ENCODE peak calls at places on chromosomes 4 and X, in four cellular contexts. One of them, this sample, is unnamed.

GRCh38 chr4:124085561-124086180 is 626.9 kb downstream of the ANKRD50 start:
- DNase-seq in K562: no peak
- DNase-seq in GM12878: no peak
- DNase-seq in SK-N-SH: no peak
- DNase-seq in this sample: no peak

GRCh38 chr4:140157341-140157740 is 3.4 kb upstream of the MAML3 start:
- DNase-seq in K562: no peak
- DNase-seq in GM12878: no peak
- DNase-seq in SK-N-SH: no peak
- DNase-seq in this sample: no peak

GRCh38 chr4:25767877-25768475 is 94.8 kb downstream of the SEL1L3 start:
- DNase-seq in SK-N-SH: peak; percentile 73
- DNase-seq in K562: peak; percentile 29
- DNase-seq in GM12878: no peak
- DNase-seq in this sample: peak; percentile 53

GRCh38 chr4:3237266-3237665 is 11.7 kb upstream of the MSANTD1 start:
- DNase-seq in K562: no peak
- DNase-seq in SK-N-SH: no peak
- DNase-seq in GM12878: no peak
- DNase-seq in this sample: no peak

GRCh38 chrX:16743604-16744325 is 24.4 kb downstream of the SYAP1 start:
- DNase-seq in K562: no peak
- DNase-seq in SK-N-SH: no peak
- DNase-seq in GM12878: no peak
- DNase-seq in this sample: no peak

GRCh38 chrX:152445926-152446325 is 5.2 kb downstream of the GABRA3 start:
- DNase-seq in K562: no peak
- DNase-seq in SK-N-SH: no peak
- DNase-seq in GM12878: no peak
- DNase-seq in this sample: no peak

GRCh38 chrX:24965400-24965799 is 50.4 kb downstream of the ARX start:
- DNase-seq in GM12878: no peak
- DNase-seq in K562: no peak
- DNase-seq in SK-N-SH: no peak
- DNase-seq in this sample: no peak

GRCh38 chr4:119498520-119498919 is 130.1 kb downstream of the PDE5A start:
- DNase-seq in K562: no peak
- DNase-seq in GM12878: no peak
- DNase-seq in SK-N-SH: no peak
- DNase-seq in this sample: no peak

GRCh38 chr4:30792616-30793015 is 72.4 kb downstream of the PCDH7 start:
- DNase-seq in SK-N-SH: no peak
- DNase-seq in GM12878: no peak
- DNase-seq in K562: no peak
- DNase-seq in this sample: no peak

GRCh38 chr4:41160010-41160789 is 54.1 kb downstream of the APBB2 start:
- DNase-seq in SK-N-SH: no peak
- DNase-seq in GM12878: no peak
- DNase-seq in K562: no peak
- DNase-seq in this sample: no peak

GRCh38 chr4:153790962-153791551 is 2.2 kb upstream of the SFRP2 start:
- DNase-seq in SK-N-SH: peak; percentile 78
- DNase-seq in GM12878: no peak
- DNase-seq in K562: no peak
- DNase-seq in this sample: no peak

GRCh38 chrX:47573334-47574095 is 8.7 kb upstream of the TIMP1 start:
- DNase-seq in GM12878: no peak
- DNase-seq in K562: peak; percentile 5
- DNase-seq in SK-N-SH: no peak
- DNase-seq in this sample: no peak

GRCh38 chr4:134320048-134320447 is 118.5 kb upstream of the PABPC4L start:
- DNase-seq in SK-N-SH: no peak
- DNase-seq in K562: no peak
- DNase-seq in GM12878: no peak
- DNase-seq in this sample: no peak

GRCh38 chr4:81984746-81985145 is 389.0 kb downstream of the HNRNPD start:
- DNase-seq in K562: no peak
- DNase-seq in GM12878: no peak
- DNase-seq in SK-N-SH: no peak
- DNase-seq in this sample: no peak

GRCh38 chrX:133681416-133681815 is 266.1 kb upstream of the GPC4 start:
- DNase-seq in SK-N-SH: no peak
- DNase-seq in GM12878: no peak
- DNase-seq in K562: no peak
- DNase-seq in this sample: no peak

GRCh38 chr4:89248879-89249281 is 58.7 kb downstream of the GPRIN3 start:
- DNase-seq in K562: no peak
- DNase-seq in GM12878: no peak
- DNase-seq in SK-N-SH: no peak
- DNase-seq in this sample: no peak

GRCh38 chr4:89242864-89243740 is 64.5 kb downstream of the GPRIN3 start:
- DNase-seq in GM12878: no peak
- DNase-seq in SK-N-SH: no peak
- DNase-seq in K562: no peak
- DNase-seq in this sample: no peak

GRCh38 chr4:89247951-89248350 is 59.6 kb downstream of the GPRIN3 start:
- DNase-seq in SK-N-SH: no peak
- DNase-seq in K562: no peak
- DNase-seq in GM12878: no peak
- DNase-seq in this sample: no peak

GRCh38 chr4:89243741-89244252 is 63.8 kb downstream of the GPRIN3 start:
- DNase-seq in K562: no peak
- DNase-seq in SK-N-SH: no peak
- DNase-seq in GM12878: no peak
- DNase-seq in this sample: no peak

GRCh38 chr4:89245459-89245858 is 62.1 kb downstream of the GPRIN3 start:
- DNase-seq in K562: no peak
- DNase-seq in SK-N-SH: no peak
- DNase-seq in GM12878: no peak
- DNase-seq in this sample: no peak
- TF ChIP-seq GABPA in K562: no peak
- TF ChIP-seq GABPA in SK-N-SH: no peak
- TF ChIP-seq GABPA in GM12878: no peak
- TF ChIP-seq GABPA in this sample: no peak

DNA sequence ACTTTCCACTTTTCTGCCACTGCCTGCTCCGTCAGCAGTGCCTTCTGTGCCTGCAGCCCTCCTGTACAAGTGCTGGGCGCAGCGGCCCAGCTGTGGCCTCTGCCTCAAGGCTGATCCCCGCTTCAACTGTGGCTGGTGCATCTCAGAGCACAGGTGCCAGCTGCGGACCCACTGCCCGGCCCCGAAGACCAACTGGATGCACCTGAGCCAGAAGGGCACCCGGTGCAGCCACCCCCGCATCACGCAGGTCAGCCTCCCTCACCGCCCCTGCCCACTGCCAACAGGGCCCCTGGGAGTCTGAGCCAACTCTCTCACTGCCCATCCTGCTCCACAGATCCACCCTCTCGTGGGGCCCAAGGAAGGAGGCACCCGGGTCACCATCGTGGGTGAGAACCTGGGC is 7.5 kb downstream of the PLXNA3 start:
- DNase-seq in K562: no peak
- DNase-seq in GM12878: no peak
- DNase-seq in SK-N-SH: no peak
- DNase-seq in this sample: no peak
- TF ChIP-seq CTCF in K562: no peak
- TF ChIP-seq CTCF in GM12878: no peak
- TF ChIP-seq CTCF in SK-N-SH: no peak
- TF ChIP-seq CTCF in this sample: no peak

GRCh38 chrX:121876316-121876715 is 828.9 kb downstream of the GLUD2 start:
- DNase-seq in K562: no peak
- DNase-seq in SK-N-SH: no peak
- DNase-seq in GM12878: no peak
- DNase-seq in this sample: no peak
- TF ChIP-seq GABPA in K562: no peak
- TF ChIP-seq GABPA in SK-N-SH: no peak
- TF ChIP-seq GABPA in GM12878: no peak
- TF ChIP-seq GABPA in this sample: no peak

GRCh38 chr4:33825685-33826084 is 2418.6 kb downstream of the ARAP2 start:
- DNase-seq in GM12878: no peak
- DNase-seq in SK-N-SH: no peak
- DNase-seq in K562: no peak
- DNase-seq in this sample: no peak

GRCh38 chr4:33837043-33837442 is 2407.3 kb downstream of the ARAP2 start:
- DNase-seq in GM12878: no peak
- DNase-seq in K562: no peak
- DNase-seq in SK-N-SH: no peak
- DNase-seq in this sample: no peak

GRCh38 chr4:33831667-33832066 is 2412.6 kb downstream of the ARAP2 start:
- DNase-seq in GM12878: no peak
- DNase-seq in SK-N-SH: no peak
- DNase-seq in K562: no peak
- DNase-seq in this sample: no peak
- TF ChIP-seq CTCF in GM12878: no peak
- TF ChIP-seq CTCF in SK-N-SH: no peak
- TF ChIP-seq CTCF in K562: no peak
- TF ChIP-seq CTCF in this sample: no peak

GRCh38 chr4:183515411-183515810 is 10.6 kb downstream of the ING2 start:
- DNase-seq in SK-N-SH: no peak
- DNase-seq in K562: no peak
- DNase-seq in GM12878: no peak
- DNase-seq in this sample: no peak
- TF ChIP-seq GABPA in SK-N-SH: no peak
- TF ChIP-seq GABPA in K562: no peak
- TF ChIP-seq GABPA in GM12878: no peak
- TF ChIP-seq GABPA in this sample: no peak

DNA sequence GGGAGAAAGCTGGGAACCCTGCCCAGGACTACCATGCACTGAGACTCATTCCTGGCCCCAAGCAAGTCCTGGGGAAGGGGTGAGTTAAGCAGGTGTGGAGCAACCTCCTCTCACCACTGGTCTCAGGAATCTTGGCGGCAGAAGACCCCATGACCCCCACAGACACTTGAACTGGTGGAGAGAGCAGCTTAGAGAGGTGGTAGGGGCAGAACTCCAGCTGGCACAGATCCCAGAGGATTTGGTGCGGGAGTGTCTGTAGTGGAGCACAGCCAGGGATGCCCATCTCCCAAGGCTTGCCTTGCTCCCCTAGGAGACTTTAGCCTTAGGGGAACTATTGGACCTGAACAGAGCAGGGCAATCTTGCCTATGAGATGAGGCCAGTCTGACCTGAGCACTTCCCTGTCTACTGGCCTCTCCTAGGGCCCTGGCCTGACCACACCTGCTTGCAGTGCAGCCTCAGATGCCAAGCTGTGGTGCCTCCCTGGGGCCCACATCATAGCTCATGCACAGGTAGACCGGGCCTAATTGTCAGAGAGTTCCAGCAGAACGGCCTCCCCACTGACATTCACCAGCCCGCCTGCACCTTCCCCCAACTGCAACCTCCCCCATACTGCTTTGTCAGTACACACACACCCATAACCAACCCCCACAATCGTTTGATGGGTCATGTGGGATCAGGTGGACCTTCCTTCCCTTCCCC is 78.0 kb downstream of the NAA11 start:
- DNase-seq in SK-N-SH: no peak
- DNase-seq in GM12878: no peak
- DNase-seq in K562: no peak
- DNase-seq in this sample: no peak
- TF ChIP-seq CTCF in SK-N-SH: no peak
- TF ChIP-seq CTCF in GM12878: no peak
- TF ChIP-seq CTCF in K562: no peak
- TF ChIP-seq CTCF in this sample: no peak

GRCh38 chrX:130103605-130104004 is 6.7 kb downstream of the ELF4 start:
- DNase-seq in GM12878: no peak
- DNase-seq in SK-N-SH: no peak
- DNase-seq in K562: no peak
- DNase-seq in this sample: no peak
- TF ChIP-seq GABPA in GM12878: no peak
- TF ChIP-seq GABPA in SK-N-SH: no peak
- TF ChIP-seq GABPA in K562: no peak
- TF ChIP-seq GABPA in this sample: no peak

GRCh38 chr4:150976478-150977118 is 38.5 kb downstream of the LRBA start:
- DNase-seq in GM12878: no peak
- DNase-seq in SK-N-SH: no peak
- DNase-seq in K562: peak; percentile 17
- DNase-seq in this sample: peak; percentile 61
- TF ChIP-seq CTCF in GM12878: peak; percentile 12
- TF ChIP-seq CTCF in SK-N-SH: no peak
- TF ChIP-seq CTCF in K562: peak; percentile 38
- TF ChIP-seq CTCF in this sample: peak; percentile 7

GRCh38 chrX:9340619-9341304 is 124.1 kb upstream of the TBL1X start:
- DNase-seq in SK-N-SH: peak; percentile 12
- DNase-seq in GM12878: peak; percentile 5
- DNase-seq in K562: no peak
- DNase-seq in this sample: peak; percentile 91

GRCh38 chrX:9339603-9340569 is 125.0 kb upstream of the TBL1X start:
- DNase-seq in GM12878: no peak
- DNase-seq in SK-N-SH: no peak
- DNase-seq in K562: no peak
- DNase-seq in this sample: no peak

GRCh38 chrX:9341305-9342201 is 123.3 kb upstream of the TBL1X start:
- DNase-seq in SK-N-SH: peak; percentile 63
- DNase-seq in GM12878: peak; percentile 53
- DNase-seq in K562: peak; percentile 59
- DNase-seq in this sample: peak; percentile 84

GRCh38 chrX:9343971-9344370 is 120.9 kb upstream of the TBL1X start:
- DNase-seq in SK-N-SH: no peak
- DNase-seq in K562: peak; percentile 20
- DNase-seq in GM12878: no peak
- DNase-seq in this sample: no peak

GRCh38 chrX:9342581-9343051 is 122.2 kb upstream of the TBL1X start:
- DNase-seq in GM12878: no peak
- DNase-seq in SK-N-SH: peak; percentile 90
- DNase-seq in K562: peak; percentile 90
- DNase-seq in this sample: peak; percentile 88
- TF ChIP-seq GABPA in GM12878: no peak
- TF ChIP-seq GABPA in SK-N-SH: no peak
- TF ChIP-seq GABPA in K562: no peak
- TF ChIP-seq GABPA in this sample: no peak

This sample was measured in HL-60.